ENCODE peak calls at places on chromosomes 4 and X, in ten cellular contexts. I is prostate gland, V is epithelial cell of esophagus, E is astrocyte of the spinal cord, D is HFFc6, B is fibroblast of mammary gland, C is HL-60, W is right lobe of liver, O is RWPE1, R is GM13977. Q is an unnamed sample.
A peak's percentile ranks its signal among the peaks of the same experiment; 100 is the strongest.

GRCh38 chrX:54930291-54931049 is 9.8 kb downstream of the TRO start:
- DNase-seq in I (no peak), V (no peak), E (no peak), D (no peak), B (no peak), C (no peak), W (no peak), O (no peak), R (no peak), Q (no peak)

GRCh38 chrX:121114691-121115090 is 67.3 kb downstream of the GLUD2 start:
- DNase-seq in I (no peak), V (no peak), E (no peak), D (no peak), B (peak; percentile 7), C (no peak), W (no peak), O (no peak), R (no peak), Q (no peak)

GRCh38 chr4:3302786-3303444 is 10.1 kb downstream of the RGS12 start:
- DNase-seq in I (no peak), V (no peak), E (no peak), D (no peak), B (no peak), C (peak; percentile 20), W (peak; percentile 14), O (no peak), R (no peak), Q (no peak)

GRCh38 chr4:8694651-8695151 is 102.1 kb downstream of the CPZ start:
- DNase-seq in I (no peak), V (no peak), E (no peak), D (no peak), B (no peak), C (no peak), W (peak; percentile 6), O (no peak), R (no peak), Q (no peak)

GRCh38 chr4:150673793-150674192 is 91.8 kb downstream of the MAB21L2 start:
- DNase-seq in I (no peak), V (no peak), E (no peak), D (no peak), B (no peak), C (no peak), W (no peak), O (no peak), R (no peak), Q (no peak)

GRCh38 chrX:129523076-129524055 is at the start of gene SMARCA1:
- DNase-seq in I (peak; percentile 36), V (peak; percentile 5), E (peak; percentile 59), D (peak; percentile 26), B (peak; percentile 44), C (no peak), W (peak; percentile 30), O (peak; percentile 28), R (no peak), Q (peak; percentile 40)

GRCh38 chr4:155809835-155810234 is 51.0 kb downstream of the GUCY1B1 start:
- DNase-seq in I (no peak), V (peak; percentile 83), E (peak; percentile 91), D (peak; percentile 83), B (peak; percentile 94), C (peak; percentile 39), W (no peak), O (peak; percentile 52), R (peak; percentile 39), Q (no peak)

GRCh38 chrX:103464071-103464773 is 55.1 kb downstream of the RAB40A start:
- DNase-seq in I (peak; percentile 4), V (peak; percentile 47), E (peak; percentile 52), D (peak; percentile 48), B (peak; percentile 69), C (peak; percentile 23), W (no peak), O (no peak), R (peak; percentile 21), Q (peak; percentile 22)

GRCh38 chr4:159227984-159228383 is 125.1 kb downstream of the RAPGEF2 start:
- DNase-seq in I (peak; percentile 47), V (peak; percentile 86), E (peak; percentile 83), D (peak; percentile 52), B (peak; percentile 75), C (no peak), W (peak; percentile 41), O (peak; percentile 46), R (no peak), Q (peak; percentile 22)
- TF ChIP-seq CTCF in I (no peak), V (peak; percentile 40), E (no peak), D (no peak), B (peak; percentile 28), C (no peak), W (no peak), O (no peak), R (no peak), Q (no peak)

GRCh38 chr4:76630748-76631147 is 195.7 kb downstream of the SHROOM3 start:
- DNase-seq in I (no peak), V (no peak), E (no peak), D (peak; percentile 55), B (no peak), C (no peak), W (no peak), O (no peak), R (no peak), Q (no peak)

GRCh38 chr4:76624271-76624681 is 189.2 kb downstream of the SHROOM3 start:
- DNase-seq in I (no peak), V (peak; percentile 75), E (peak; percentile 97), D (peak; percentile 96), B (peak; percentile 94), C (no peak), W (no peak), O (no peak), R (no peak), Q (no peak)

GRCh38 chr4:76625316-76625715 is 190.3 kb downstream of the SHROOM3 start:
- DNase-seq in I (no peak), V (no peak), E (no peak), D (no peak), B (no peak), C (no peak), W (no peak), O (no peak), R (no peak), Q (no peak)

GRCh38 chr4:76623217-76624060 is 188.4 kb downstream of the SHROOM3 start:
- DNase-seq in I (peak; percentile 67), V (peak; percentile 47), E (no peak), D (peak; percentile 58), B (no peak), C (no peak), W (no peak), O (no peak), R (no peak), Q (no peak)

DNA sequence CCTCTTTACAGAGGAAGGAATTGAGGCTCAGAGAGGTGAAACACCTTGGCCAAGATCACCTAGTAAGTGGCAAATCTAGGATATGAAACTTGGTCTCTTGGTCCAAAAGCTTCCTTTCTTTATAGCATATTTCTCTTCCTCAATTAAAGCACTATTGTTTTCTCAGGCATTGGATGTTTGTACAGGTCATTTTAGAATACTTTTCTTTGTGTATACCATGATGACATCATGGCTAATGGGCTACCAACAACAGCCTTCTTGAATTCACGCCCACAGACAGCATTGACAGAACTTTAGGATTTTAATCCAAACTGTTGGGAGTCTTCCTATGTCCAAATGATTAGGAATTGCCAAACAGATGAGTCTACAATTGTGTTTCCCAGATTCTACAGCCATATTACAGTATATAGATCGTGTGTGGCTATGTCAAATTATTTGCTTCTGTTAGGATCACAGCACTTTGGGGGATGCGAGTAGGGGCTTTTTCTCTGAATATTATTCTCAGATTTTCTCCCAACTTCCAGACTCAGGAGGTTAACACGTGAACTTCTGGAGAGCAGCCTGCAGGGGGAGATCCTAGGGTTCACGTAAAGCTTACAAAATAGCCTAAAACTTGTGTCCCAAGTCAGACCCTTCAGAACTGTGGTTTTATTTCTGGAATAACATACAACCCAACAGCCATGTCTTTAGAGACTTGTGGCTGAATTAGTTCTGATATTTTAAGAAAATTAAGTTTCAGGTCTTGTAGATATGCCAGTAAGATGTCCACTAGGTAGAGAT is 191.8 kb downstream of the SHROOM3 start:
- DNase-seq in I (no peak), V (no peak), E (no peak), D (no peak), B (peak; percentile 29), C (no peak), W (no peak), O (no peak), R (no peak), Q (peak; percentile 18)
- TF ChIP-seq CTCF in I (no peak), V (peak; percentile 28), E (peak; percentile 30), D (peak; percentile 65), B (peak; percentile 39), C (no peak), W (peak; percentile 30), O (no peak), R (peak; percentile 19), Q (peak; percentile 76)

GRCh38 chrX:108225456-108225730 is 133.8 kb downstream of the ATG4A start:
- DNase-seq in I (no peak), V (peak; percentile 37), E (peak; percentile 51), D (no peak), B (no peak), C (no peak), W (no peak), O (no peak), R (no peak), Q (no peak)

GRCh38 chrX:108224218-108224617 is 132.6 kb downstream of the ATG4A start:
- DNase-seq in I (no peak), V (no peak), E (peak; percentile 4), D (no peak), B (no peak), C (no peak), W (no peak), O (no peak), R (no peak), Q (no peak)

GRCh38 chrX:108223606-108224005 is 132.0 kb downstream of the ATG4A start:
- DNase-seq in I (no peak), V (no peak), E (no peak), D (no peak), B (no peak), C (no peak), W (no peak), O (no peak), R (no peak), Q (no peak)

GRCh38 chrX:108221481-108221880 is 129.9 kb downstream of the ATG4A start:
- DNase-seq in I (no peak), V (no peak), E (no peak), D (no peak), B (no peak), C (no peak), W (no peak), O (no peak), R (no peak), Q (no peak)

GRCh38 chrX:108224727-108225455 is 133.3 kb downstream of the ATG4A start:
- DNase-seq in I (peak; percentile 22), V (peak; percentile 34), E (peak; percentile 46), D (no peak), B (peak; percentile 41), C (no peak), W (no peak), O (peak; percentile 26), R (peak; percentile 23), Q (peak; percentile 10)
- TF ChIP-seq CTCF in I (no peak), V (peak; percentile 65), E (peak; percentile 58), D (peak; percentile 72), B (peak; percentile 62), C (peak; percentile 5), W (peak; percentile 57), O (peak; percentile 60), R (peak; percentile 75), Q (peak; percentile 59)

GRCh38 chr4:98289375-98289774 is 28.2 kb downstream of the RAP1GDS1 start:
- DNase-seq in I (no peak), V (no peak), E (no peak), D (no peak), B (peak; percentile 12), C (no peak), W (no peak), O (no peak), R (no peak), Q (no peak)

GRCh38 chr4:98285676-98286075 is 24.5 kb downstream of the RAP1GDS1 start:
- DNase-seq in I (no peak), V (no peak), E (no peak), D (no peak), B (no peak), C (no peak), W (no peak), O (no peak), R (no peak), Q (no peak)

GRCh38 chr4:98284640-98285046 is 23.5 kb downstream of the RAP1GDS1 start:
- DNase-seq in I (no peak), V (peak; percentile 62), E (no peak), D (no peak), B (peak; percentile 32), C (no peak), W (no peak), O (peak; percentile 31), R (no peak), Q (no peak)

GRCh38 chr4:98290511-98290910 is 29.3 kb downstream of the RAP1GDS1 start:
- DNase-seq in I (no peak), V (no peak), E (peak; percentile 68), D (no peak), B (peak; percentile 8), C (no peak), W (no peak), O (no peak), R (no peak), Q (no peak)

DNA sequence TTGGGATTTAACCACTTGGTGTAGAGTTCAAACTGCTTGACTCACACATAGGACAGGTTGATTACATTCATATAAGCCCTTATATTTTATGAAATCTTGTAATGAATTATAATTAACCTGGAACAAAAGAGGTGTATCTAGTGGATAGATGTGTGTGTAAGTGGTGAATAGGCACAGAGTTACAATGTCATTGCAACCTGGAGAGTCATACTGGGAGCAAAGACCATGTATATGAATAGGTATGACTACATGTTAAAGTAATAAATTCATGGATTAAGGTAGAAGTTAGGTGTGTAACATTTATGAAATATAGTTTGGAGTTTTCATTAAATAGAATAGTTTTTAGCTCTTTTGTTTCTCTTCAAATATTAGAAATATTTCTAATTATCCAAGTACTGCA is 26.1 kb downstream of the RAP1GDS1 start:
- DNase-seq in I (no peak), V (no peak), E (no peak), D (no peak), B (no peak), C (no peak), W (no peak), O (no peak), R (no peak), Q (no peak)
- TF ChIP-seq CTCF in I (no peak), V (no peak), E (no peak), D (no peak), B (no peak), C (no peak), W (no peak), O (no peak), R (no peak), Q (no peak)